ENCODE peak calls at places on chromosome 7, in six cellular contexts. One of them, this sample, is unnamed.

GRCh38 chr7:75611557-75612178 is 119.5 kb downstream of the SPDYE5 start:
- DNase-seq in adrenal gland: peak; percentile 99
- DNase-seq in RWPE2: no peak
- DNase-seq in heart left ventricle: peak; percentile 85
- DNase-seq in A549: no peak
- DNase-seq in colonic mucosa: no peak
- DNase-seq in this sample: peak; percentile 99

GRCh38 chr7:127835679-127836078 is 183.7 kb downstream of the SND1 start:
- DNase-seq in colonic mucosa: no peak
- DNase-seq in A549: no peak
- DNase-seq in RWPE2: no peak
- DNase-seq in adrenal gland: no peak
- DNase-seq in heart left ventricle: no peak
- DNase-seq in this sample: no peak

GRCh38 chr7:29207469-29207868 is 12.9 kb downstream of the CHN2 start:
- DNase-seq in adrenal gland: no peak
- DNase-seq in heart left ventricle: no peak
- DNase-seq in colonic mucosa: no peak
- DNase-seq in A549: no peak
- DNase-seq in RWPE2: no peak
- DNase-seq in this sample: no peak

GRCh38 chr7:149284343-149284742 is 22.3 kb downstream of the ZNF783 start:
- DNase-seq in adrenal gland: no peak
- DNase-seq in A549: no peak
- DNase-seq in colonic mucosa: no peak
- DNase-seq in heart left ventricle: no peak
- DNase-seq in RWPE2: no peak
- DNase-seq in this sample: no peak

GRCh38 chr7:77765906-77766800 is 32.1 kb downstream of the TMEM60 start:
- DNase-seq in RWPE2: no peak
- DNase-seq in adrenal gland: no peak
- DNase-seq in colonic mucosa: no peak
- DNase-seq in A549: no peak
- DNase-seq in heart left ventricle: no peak
- DNase-seq in this sample: no peak

GRCh38 chr7:40544932-40545331 is 410.1 kb downstream of the SUGCT start:
- DNase-seq in colonic mucosa: no peak
- DNase-seq in adrenal gland: no peak
- DNase-seq in heart left ventricle: no peak
- DNase-seq in A549: no peak
- DNase-seq in RWPE2: no peak
- DNase-seq in this sample: no peak

GRCh38 chr7:130951976-130952313 is 217.9 kb upstream of the KLF14 start:
- DNase-seq in A549: no peak
- DNase-seq in heart left ventricle: no peak
- DNase-seq in RWPE2: no peak
- DNase-seq in colonic mucosa: no peak
- DNase-seq in adrenal gland: no peak
- DNase-seq in this sample: no peak

GRCh38 chr7:2104107-2104710 is 128.5 kb downstream of the MAD1L1 start:
- DNase-seq in adrenal gland: peak; percentile 72
- DNase-seq in RWPE2: no peak
- DNase-seq in A549: peak; percentile 81
- DNase-seq in heart left ventricle: peak; percentile 89
- DNase-seq in colonic mucosa: peak; percentile 65
- DNase-seq in this sample: peak; percentile 67

DNA sequence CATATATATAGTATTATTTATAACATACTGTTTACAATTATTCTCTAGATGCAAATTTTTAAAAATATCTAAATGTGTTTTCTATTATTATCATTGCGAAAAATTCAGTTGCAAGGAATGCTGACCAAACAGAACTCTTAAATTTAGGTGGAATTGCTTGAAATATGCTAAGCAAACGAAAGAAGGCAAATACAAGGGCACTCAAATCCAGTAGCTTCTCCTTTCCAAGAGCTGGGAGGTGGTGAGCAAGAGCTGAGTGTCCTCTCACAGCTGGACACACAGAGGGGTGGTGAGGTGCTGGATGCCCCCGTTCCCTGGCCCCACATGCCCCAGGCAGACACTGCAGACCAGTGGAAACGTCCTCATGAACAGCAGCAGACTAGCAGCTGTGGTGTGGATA is 166.0 kb downstream of the TAX1BP1 start:
- DNase-seq in heart left ventricle: no peak
- DNase-seq in adrenal gland: no peak
- DNase-seq in A549: no peak
- DNase-seq in RWPE2: no peak
- DNase-seq in colonic mucosa: no peak
- DNase-seq in this sample: no peak
- H3K4me3 ChIP-seq in heart left ventricle: no peak overlapping the region
- H3K4me3 ChIP-seq in adrenal gland: no peak overlapping the region
- H3K4me3 ChIP-seq in A549: no peak overlapping the region
- H3K4me3 ChIP-seq in RWPE2: no peak overlapping the region
- H3K4me3 ChIP-seq in colonic mucosa: no peak overlapping the region
- H3K4me3 ChIP-seq in this sample: no peak overlapping the region

GRCh38 chr7:83469076-83469475 is 179.9 kb downstream of the SEMA3E start:
- DNase-seq in heart left ventricle: no peak
- DNase-seq in RWPE2: no peak
- DNase-seq in adrenal gland: no peak
- DNase-seq in colonic mucosa: no peak
- DNase-seq in A549: no peak
- DNase-seq in this sample: no peak
- H3K27ac ChIP-seq in heart left ventricle: no peak overlapping the region
- H3K27ac ChIP-seq in RWPE2: peak overlapping the region; percentile 89
- H3K27ac ChIP-seq in adrenal gland: no peak overlapping the region
- H3K27ac ChIP-seq in colonic mucosa: no peak overlapping the region
- H3K27ac ChIP-seq in A549: no peak overlapping the region
- H3K27ac ChIP-seq in this sample: no peak overlapping the region

DNA sequence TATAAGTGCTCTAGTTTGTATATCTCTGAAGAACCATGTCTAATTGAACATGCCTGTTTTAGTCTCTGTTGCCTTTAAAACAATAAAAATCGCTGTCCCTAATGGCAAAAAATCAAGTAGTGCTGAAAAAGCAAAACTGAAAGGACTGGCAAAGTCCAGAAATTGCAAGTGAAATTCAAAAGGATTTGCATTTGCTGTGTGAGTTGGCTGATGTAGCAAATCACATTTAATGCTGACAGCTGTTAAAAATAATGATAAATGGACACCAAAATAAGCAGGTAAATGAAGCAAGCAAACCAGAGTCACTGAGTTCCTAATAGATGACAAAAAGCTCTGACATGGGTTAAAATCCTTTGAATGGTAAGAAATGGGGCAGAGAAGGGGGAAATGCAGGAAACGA is 874.1 kb downstream of the GRM8 start:
- DNase-seq in adrenal gland: no peak
- DNase-seq in A549: no peak
- DNase-seq in heart left ventricle: no peak
- DNase-seq in colonic mucosa: no peak
- DNase-seq in RWPE2: no peak
- DNase-seq in this sample: no peak
- H3K9me3 ChIP-seq in adrenal gland: no peaks in the 10 kb centered on the region
- H3K9me3 ChIP-seq in A549: no peaks in the 10 kb centered on the region
- H3K9me3 ChIP-seq in heart left ventricle: no peaks in the 10 kb centered on the region
- H3K9me3 ChIP-seq in colonic mucosa: no peaks in the 10 kb centered on the region
- H3K9me3 ChIP-seq in RWPE2: no peaks in the 10 kb centered on the region
- H3K9me3 ChIP-seq in this sample: no peaks in the 10 kb centered on the region

DNA sequence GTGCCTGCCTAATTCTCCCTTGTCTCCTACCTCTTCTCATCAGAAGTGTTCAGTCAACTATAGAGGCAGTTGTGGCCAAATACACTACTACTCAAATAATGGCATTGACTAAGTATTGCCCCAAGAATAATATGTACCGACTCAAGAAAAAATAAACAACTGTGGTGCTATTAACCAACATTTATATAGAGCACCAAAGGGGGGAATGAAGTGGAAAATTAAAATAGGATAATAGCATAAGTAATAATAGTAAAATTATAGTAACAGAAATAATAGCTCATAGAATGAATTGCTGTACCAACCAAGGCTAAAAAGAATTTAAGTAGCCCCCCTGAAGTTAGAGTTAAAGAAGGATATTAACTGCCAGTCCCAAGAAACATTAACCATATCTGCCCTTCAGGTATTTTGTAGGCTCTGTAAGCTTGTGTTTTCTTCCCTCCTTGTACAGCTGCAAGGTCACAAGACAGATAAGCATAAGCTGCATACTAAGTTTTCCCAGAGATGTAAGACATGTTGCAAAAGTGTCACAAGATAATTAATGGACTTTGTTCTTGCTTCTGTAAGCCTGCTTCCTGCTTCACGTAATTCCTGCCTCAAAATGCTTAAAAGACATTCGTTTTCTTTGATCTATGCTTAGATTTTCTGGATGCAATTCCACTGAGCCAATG is 10.9 kb upstream of the CYREN start:
- DNase-seq in A549: no peak
- DNase-seq in adrenal gland: no peak
- DNase-seq in RWPE2: no peak
- DNase-seq in heart left ventricle: no peak
- DNase-seq in colonic mucosa: no peak
- DNase-seq in this sample: no peak
- H3K4me3 ChIP-seq in A549: no peak overlapping the region
- H3K4me3 ChIP-seq in adrenal gland: no peak overlapping the region
- H3K4me3 ChIP-seq in RWPE2: no peak overlapping the region
- H3K4me3 ChIP-seq in heart left ventricle: no peak overlapping the region
- H3K4me3 ChIP-seq in colonic mucosa: no peak overlapping the region
- H3K4me3 ChIP-seq in this sample: no peak overlapping the region

GRCh38 chr7:107044347-107045194 is at the start of gene PRKAR2B:
- DNase-seq in adrenal gland: peak; percentile 88
- DNase-seq in A549: peak; percentile 56
- DNase-seq in colonic mucosa: peak; percentile 73
- DNase-seq in heart left ventricle: peak; percentile 84
- DNase-seq in RWPE2: peak; percentile 61
- DNase-seq in this sample: peak; percentile 76

GRCh38 chr7:107046511-107047259 is 2.2 kb downstream of the PRKAR2B start:
- DNase-seq in A549: no peak
- DNase-seq in heart left ventricle: no peak
- DNase-seq in adrenal gland: no peak
- DNase-seq in colonic mucosa: no peak
- DNase-seq in RWPE2: no peak
- DNase-seq in this sample: no peak

GRCh38 chr7:107043916-107044346 is 574 bp upstream of the PRKAR2B start:
- DNase-seq in A549: no peak
- DNase-seq in adrenal gland: no peak
- DNase-seq in RWPE2: no peak
- DNase-seq in colonic mucosa: no peak
- DNase-seq in heart left ventricle: no peak
- DNase-seq in this sample: no peak

GRCh38 chr7:107045195-107045960 is 873 bp downstream of the PRKAR2B start:
- DNase-seq in adrenal gland: no peak
- DNase-seq in A549: no peak
- DNase-seq in RWPE2: no peak
- DNase-seq in colonic mucosa: no peak
- DNase-seq in heart left ventricle: no peak
- DNase-seq in this sample: no peak

GRCh38 chr7:107045980-107046379 is 1.5 kb downstream of the PRKAR2B start:
- DNase-seq in A549: no peak
- DNase-seq in colonic mucosa: peak; percentile 62
- DNase-seq in RWPE2: no peak
- DNase-seq in heart left ventricle: no peak
- DNase-seq in adrenal gland: peak; percentile 25
- DNase-seq in this sample: no peak
- H3K27ac ChIP-seq in A549: no peak overlapping the region
- H3K27ac ChIP-seq in colonic mucosa: no peak overlapping the region
- H3K27ac ChIP-seq in RWPE2: no peak overlapping the region
- H3K27ac ChIP-seq in heart left ventricle: no peak overlapping the region
- H3K27ac ChIP-seq in adrenal gland: peak overlapping the region; percentile 60
- H3K27ac ChIP-seq in this sample: no peak overlapping the region

DNA sequence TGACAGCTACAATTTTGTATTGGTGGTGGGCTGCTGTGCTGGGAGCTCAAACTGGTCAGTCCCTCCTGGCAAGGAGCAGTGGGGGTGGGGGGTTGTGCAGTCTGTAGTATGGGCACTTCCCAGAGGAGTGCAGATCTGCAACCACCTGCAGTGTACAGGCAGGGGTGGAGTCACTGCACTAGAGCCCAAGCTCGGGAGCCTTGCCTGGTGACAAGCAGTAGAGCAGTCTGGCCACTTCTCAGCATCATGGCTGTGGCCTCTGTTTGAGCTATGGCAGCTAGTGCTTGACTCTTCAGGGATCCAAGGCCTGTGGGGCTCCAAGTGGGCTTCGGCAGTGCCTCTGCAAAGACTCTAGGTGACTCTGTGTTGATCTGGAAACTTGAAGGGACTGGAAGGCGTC is 585.1 kb upstream of the GRM3 start:
- DNase-seq in colonic mucosa: no peak
- DNase-seq in adrenal gland: no peak
- DNase-seq in heart left ventricle: no peak
- DNase-seq in A549: no peak
- DNase-seq in RWPE2: no peak
- DNase-seq in this sample: peak; percentile 24
- H3K9me3 ChIP-seq in colonic mucosa: no peaks in the 10 kb centered on the region
- H3K9me3 ChIP-seq in adrenal gland: no peaks in the 10 kb centered on the region
- H3K9me3 ChIP-seq in heart left ventricle: no peaks in the 10 kb centered on the region
- H3K9me3 ChIP-seq in A549: no peaks in the 10 kb centered on the region
- H3K9me3 ChIP-seq in RWPE2: no peaks in the 10 kb centered on the region
- H3K9me3 ChIP-seq in this sample: no peaks in the 10 kb centered on the region

GRCh38 chr7:25951414-25952276 is 200.4 kb upstream of the NFE2L3 start:
- DNase-seq in RWPE2: no peak
- DNase-seq in A549: no peak
- DNase-seq in adrenal gland: peak; percentile 21
- DNase-seq in colonic mucosa: peak; percentile 46
- DNase-seq in heart left ventricle: no peak
- DNase-seq in this sample: no peak
- H3K4me3 ChIP-seq in RWPE2: peak overlapping the region; percentile 77
- H3K4me3 ChIP-seq in A549: peak overlapping the region; percentile 78
- H3K4me3 ChIP-seq in adrenal gland: peak overlapping the region; percentile 13
- H3K4me3 ChIP-seq in colonic mucosa: peak overlapping the region; percentile 57
- H3K4me3 ChIP-seq in heart left ventricle: peak overlapping the region; percentile 67
- H3K4me3 ChIP-seq in this sample: peak overlapping the region; percentile 91

GRCh38 chr7:81280531-81280930 is 361.7 kb upstream of the SEMA3C start:
- DNase-seq in A549: no peak
- DNase-seq in adrenal gland: no peak
- DNase-seq in colonic mucosa: no peak
- DNase-seq in heart left ventricle: no peak
- DNase-seq in RWPE2: no peak
- DNase-seq in this sample: no peak

GRCh38 chr7:81285142-81285871 is 366.5 kb upstream of the SEMA3C start:
- DNase-seq in adrenal gland: no peak
- DNase-seq in heart left ventricle: no peak
- DNase-seq in A549: no peak
- DNase-seq in colonic mucosa: no peak
- DNase-seq in RWPE2: no peak
- DNase-seq in this sample: no peak

DNA sequence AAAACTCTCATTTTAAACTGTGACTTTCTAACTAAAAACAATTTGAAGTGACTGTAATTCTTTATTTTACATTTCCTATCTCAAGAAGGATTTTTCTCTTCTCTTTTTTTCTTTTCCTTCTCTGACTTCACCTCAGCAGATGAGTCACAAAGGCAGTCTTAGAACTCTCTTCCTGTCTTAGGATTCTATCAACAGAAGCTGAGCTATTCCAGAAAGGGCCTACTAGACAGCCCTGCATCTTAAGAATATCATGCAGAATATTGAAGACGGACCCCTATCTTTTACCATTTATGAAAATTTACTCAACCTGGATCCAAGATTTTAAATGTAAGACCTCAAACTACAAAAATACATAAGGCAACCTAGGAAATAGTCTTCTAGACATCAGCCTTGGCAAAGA is 365.7 kb upstream of the SEMA3C start:
- DNase-seq in heart left ventricle: no peak
- DNase-seq in RWPE2: no peak
- DNase-seq in colonic mucosa: no peak
- DNase-seq in adrenal gland: no peak
- DNase-seq in A549: no peak
- DNase-seq in this sample: no peak
- H3K27ac ChIP-seq in heart left ventricle: no peak overlapping the region
- H3K27ac ChIP-seq in RWPE2: peak overlapping the region; percentile 77
- H3K27ac ChIP-seq in colonic mucosa: no peak overlapping the region
- H3K27ac ChIP-seq in adrenal gland: no peak overlapping the region
- H3K27ac ChIP-seq in A549: peak overlapping the region; percentile 12
- H3K27ac ChIP-seq in this sample: no peak overlapping the region